ENCODE peak calls at places on chromosome 12, in ten cellular contexts. H, W, G, D, O, F, L, J, R and Q are unnamed samples.

GRCh38 chr12:48773686-48774085 is 15.2 kb downstream of the ADCY6 start:
- DNase-seq in H (no peak), W (no peak), G (no peak), D (no peak), O (no peak), F (no peak), L (no peak), J (no peak), R (no peak), Q (no peak)

GRCh38 chr12:91958816-91959215 is 186.8 kb downstream of the BTG1 start:
- DNase-seq in H (no peak), W (no peak), G (peak), D (no peak), O (no peak), F (no peak), L (no peak), J (peak), R (peak), Q (peak)

GRCh38 chr12:74889563-74890236 is 319.9 kb downstream of the KCNC2 start:
- DNase-seq in H (no peak), W (no peak), G (peak), D (no peak), O (no peak), F (no peak), L (no peak), J (peak), R (peak), Q (peak)

GRCh38 chr12:53726342-53726741 is 910 bp downstream of the CALCOCO1 start:
- DNase-seq in H (no peak), W (no peak), G (no peak), D (no peak), O (no peak), F (no peak), L (peak), J (no peak), R (peak), Q (no peak)

GRCh38 chr12:66417217-66417616 is 114.9 kb downstream of the HELB start:
- DNase-seq in H (no peak), W (no peak), G (no peak), D (no peak), O (no peak), F (no peak), L (no peak), J (no peak), R (no peak), Q (no peak)

GRCh38 chr12:75444444-75445136 is 36.0 kb upstream of the GLIPR1 start:
- DNase-seq in H (no peak), W (no peak), G (peak), D (no peak), O (no peak), F (no peak), L (no peak), J (peak), R (peak), Q (no peak)

GRCh38 chr12:12195516-12195915 is 71.3 kb downstream of the LRP6 start:
- DNase-seq in H (no peak), W (no peak), G (no peak), D (no peak), O (no peak), F (no peak), L (no peak), J (no peak), R (no peak), Q (no peak)

GRCh38 chr12:80045594-80045993 is 53.7 kb upstream of the OTOGL start:
- DNase-seq in H (no peak), W (no peak), G (no peak), D (no peak), O (no peak), F (no peak), L (no peak), J (peak), R (peak), Q (peak)

GRCh38 chr12:2214411-2214810 is 161.6 kb downstream of the CACNA1C start:
- DNase-seq in H (no peak), W (no peak), G (no peak), D (no peak), O (no peak), F (no peak), L (no peak), J (no peak), R (no peak), Q (no peak)

GRCh38 chr12:88144037-88144436 is 1.9 kb downstream of the TMTC3 start:
- DNase-seq in H (no peak), W (no peak), G (no peak), D (no peak), O (no peak), F (no peak), L (no peak), J (no peak), R (no peak), Q (no peak)

GRCh38 chr12:130154276-130154675 is 8.0 kb upstream of the FZD10 start:
- DNase-seq in H (no peak), W (no peak), G (no peak), D (no peak), O (no peak), F (no peak), L (no peak), J (no peak), R (no peak), Q (no peak)

GRCh38 chr12:121444842-121445202 is 44.9 kb downstream of the RNF34 start:
- DNase-seq in H (no peak), W (no peak), G (no peak), D (no peak), O (no peak), F (no peak), L (no peak), J (no peak), R (no peak), Q (no peak)

GRCh38 chr12:3348055-3348454 is 142.9 kb upstream of the PRMT8 start:
- DNase-seq in H (no peak), W (no peak), G (no peak), D (no peak), O (no peak), F (no peak), L (no peak), J (no peak), R (no peak), Q (no peak)

GRCh38 chr12:93894391-93895095 is 217.4 kb downstream of the CRADD start:
- DNase-seq in H (no peak), W (peak), G (no peak), D (no peak), O (no peak), F (peak), L (no peak), J (peak), R (no peak), Q (peak)

GRCh38 chr12:56087220-56087619 is 7.3 kb downstream of the ERBB3 start:
- DNase-seq in H (no peak), W (no peak), G (no peak), D (no peak), O (no peak), F (peak), L (no peak), J (peak), R (no peak), Q (no peak)

GRCh38 chr12:44372259-44372658 is 503.9 kb downstream of the NELL2 start:
- DNase-seq in H (no peak), W (no peak), G (peak), D (no peak), O (no peak), F (no peak), L (no peak), J (peak), R (peak), Q (peak)

GRCh38 chr12:73210574-73211204 is 938.5 kb downstream of the TRHDE start:
- DNase-seq in H (no peak), W (no peak), G (no peak), D (no peak), O (no peak), F (no peak), L (no peak), J (no peak), R (no peak), Q (no peak)

GRCh38 chr12:108033091-108033490 is 96.0 kb upstream of the WSCD2 start:
- DNase-seq in H (no peak), W (no peak), G (no peak), D (no peak), O (no peak), F (no peak), L (no peak), J (no peak), R (no peak), Q (no peak)

GRCh38 chr12:106138279-106138645 is 492 bp downstream of the NUAK1 start:
- DNase-seq in H (no peak), W (peak), G (no peak), D (no peak), O (no peak), F (no peak), L (no peak), J (no peak), R (no peak), Q (no peak)

GRCh38 chr12:120960657-120961056 is 17.7 kb upstream of the HNF1A start:
- DNase-seq in H (no peak), W (no peak), G (no peak), D (no peak), O (no peak), F (no peak), L (no peak), J (no peak), R (no peak), Q (no peak)

GRCh38 chr12:108967869-108968540 is 52.9 kb downstream of the SVOP start:
- DNase-seq in H (no peak), W (no peak), G (no peak), D (no peak), O (no peak), F (no peak), L (peak), J (no peak), R (peak), Q (no peak)